ENCODE peak calls at places on chromosome 19, in eight cellular contexts. One of them, this sample, is unnamed.

GRCh38 chr19:19098084-19098702 is 34.4 kb downstream of the SLC25A42 start:
- DNase-seq in thoracic aorta: no peak
- DNase-seq in adrenal gland: no peak
- DNase-seq in SK-N-SH: no peak
- DNase-seq in CD8-positive, alpha-beta T cell: no peak
- DNase-seq in tibial artery: no peak
- DNase-seq in WERI-Rb-1: no peak
- DNase-seq in PC-3: peak
- DNase-seq in this sample: no peak

GRCh38 chr19:36182612-36183454 is 30.6 kb upstream of the COX7A1 start:
- DNase-seq in thoracic aorta: no peak
- DNase-seq in adrenal gland: no peak
- DNase-seq in SK-N-SH: no peak
- DNase-seq in CD8-positive, alpha-beta T cell: no peak
- DNase-seq in tibial artery: no peak
- DNase-seq in WERI-Rb-1: no peak
- DNase-seq in PC-3: peak
- DNase-seq in this sample: peak

GRCh38 chr19:17302391-17303166 is 646 bp downstream of the ABHD8 start:
- DNase-seq in thoracic aorta: no peak
- DNase-seq in adrenal gland: no peak
- DNase-seq in SK-N-SH: no peak
- DNase-seq in CD8-positive, alpha-beta T cell: no peak
- DNase-seq in tibial artery: no peak
- DNase-seq in WERI-Rb-1: no peak
- DNase-seq in PC-3: peak
- DNase-seq in this sample: no peak

GRCh38 chr19:40612831-40613668 is 11.9 kb downstream of the LTBP4 start:
- DNase-seq in thoracic aorta: no peak
- DNase-seq in adrenal gland: peak
- DNase-seq in SK-N-SH: peak
- DNase-seq in CD8-positive, alpha-beta T cell: peak
- DNase-seq in tibial artery: no peak
- DNase-seq in WERI-Rb-1: no peak
- DNase-seq in PC-3: no peak
- DNase-seq in this sample: no peak

GRCh38 chr19:32676186-32676894 is 692 bp downstream of the RGS9BP start:
- DNase-seq in thoracic aorta: no peak
- DNase-seq in adrenal gland: peak
- DNase-seq in SK-N-SH: peak
- DNase-seq in CD8-positive, alpha-beta T cell: no peak
- DNase-seq in tibial artery: no peak
- DNase-seq in WERI-Rb-1: peak
- DNase-seq in PC-3: no peak
- DNase-seq in this sample: no peak

GRCh38 chr19:47226426-47227346 is 4.3 kb downstream of the BBC3 start:
- DNase-seq in thoracic aorta: peak
- DNase-seq in adrenal gland: peak
- DNase-seq in SK-N-SH: peak
- DNase-seq in CD8-positive, alpha-beta T cell: peak
- DNase-seq in tibial artery: peak
- DNase-seq in WERI-Rb-1: peak
- DNase-seq in PC-3: peak
- DNase-seq in this sample: no peak

GRCh38 chr19:1259206-1259872 is 9.8 kb upstream of the CIRBP start:
- DNase-seq in thoracic aorta: no peak
- DNase-seq in adrenal gland: peak
- DNase-seq in SK-N-SH: peak
- DNase-seq in CD8-positive, alpha-beta T cell: peak
- DNase-seq in tibial artery: peak
- DNase-seq in WERI-Rb-1: peak
- DNase-seq in PC-3: peak
- DNase-seq in this sample: no peak

GRCh38 chr19:5801796-5802616 is 2.9 kb upstream of the NRTN start:
- DNase-seq in thoracic aorta: no peak
- DNase-seq in adrenal gland: no peak
- DNase-seq in SK-N-SH: peak
- DNase-seq in CD8-positive, alpha-beta T cell: no peak
- DNase-seq in tibial artery: no peak
- DNase-seq in WERI-Rb-1: no peak
- DNase-seq in PC-3: no peak
- DNase-seq in this sample: no peak

GRCh38 chr19:48147597-48148175 is 22.5 kb downstream of the LIG1 start:
- DNase-seq in thoracic aorta: no peak
- DNase-seq in adrenal gland: no peak
- DNase-seq in SK-N-SH: no peak
- DNase-seq in CD8-positive, alpha-beta T cell: no peak
- DNase-seq in tibial artery: no peak
- DNase-seq in WERI-Rb-1: peak
- DNase-seq in PC-3: no peak
- DNase-seq in this sample: no peak

GRCh38 chr19:5691930-5692784 is 2.1 kb downstream of the RPL36 start:
- DNase-seq in thoracic aorta: no peak
- DNase-seq in adrenal gland: no peak
- DNase-seq in SK-N-SH: peak
- DNase-seq in CD8-positive, alpha-beta T cell: no peak
- DNase-seq in tibial artery: no peak
- DNase-seq in WERI-Rb-1: no peak
- DNase-seq in PC-3: no peak
- DNase-seq in this sample: no peak

GRCh38 chr19:29117926-29118325 is 95.0 kb downstream of the UQCRFS1 start:
- DNase-seq in thoracic aorta: no peak
- DNase-seq in adrenal gland: no peak
- DNase-seq in SK-N-SH: no peak
- DNase-seq in CD8-positive, alpha-beta T cell: no peak
- DNase-seq in tibial artery: peak
- DNase-seq in WERI-Rb-1: no peak
- DNase-seq in PC-3: no peak
- DNase-seq in this sample: no peak

GRCh38 chr19:2239173-2239572 is 2.5 kb downstream of the SF3A2 start:
- DNase-seq in thoracic aorta: no peak
- DNase-seq in adrenal gland: no peak
- DNase-seq in SK-N-SH: no peak
- DNase-seq in CD8-positive, alpha-beta T cell: no peak
- DNase-seq in tibial artery: no peak
- DNase-seq in WERI-Rb-1: no peak
- DNase-seq in PC-3: no peak
- DNase-seq in this sample: no peak

GRCh38 chr19:33946535-33947323 is 150.1 kb downstream of the KCTD15 start:
- DNase-seq in thoracic aorta: no peak
- DNase-seq in adrenal gland: no peak
- DNase-seq in SK-N-SH: no peak
- DNase-seq in CD8-positive, alpha-beta T cell: no peak
- DNase-seq in tibial artery: peak
- DNase-seq in WERI-Rb-1: peak
- DNase-seq in PC-3: no peak
- DNase-seq in this sample: no peak

GRCh38 chr19:35447870-35448492 is at the start of gene FFAR2:
- DNase-seq in thoracic aorta: no peak
- DNase-seq in adrenal gland: no peak
- DNase-seq in SK-N-SH: no peak
- DNase-seq in CD8-positive, alpha-beta T cell: no peak
- DNase-seq in tibial artery: no peak
- DNase-seq in WERI-Rb-1: no peak
- DNase-seq in PC-3: no peak
- DNase-seq in this sample: no peak

GRCh38 chr19:35556025-35556590 is 7.3 kb downstream of the ATP4A start:
- DNase-seq in thoracic aorta: no peak
- DNase-seq in adrenal gland: no peak
- DNase-seq in SK-N-SH: no peak
- DNase-seq in CD8-positive, alpha-beta T cell: no peak
- DNase-seq in tibial artery: no peak
- DNase-seq in WERI-Rb-1: no peak
- DNase-seq in PC-3: no peak
- DNase-seq in this sample: no peak

GRCh38 chr19:49233163-49233562 is 75.6 kb downstream of the TRPM4 start:
- DNase-seq in thoracic aorta: no peak
- DNase-seq in adrenal gland: no peak
- DNase-seq in SK-N-SH: no peak
- DNase-seq in CD8-positive, alpha-beta T cell: no peak
- DNase-seq in tibial artery: no peak
- DNase-seq in WERI-Rb-1: no peak
- DNase-seq in PC-3: no peak
- DNase-seq in this sample: no peak

GRCh38 chr19:49231389-49231788 is 73.8 kb downstream of the TRPM4 start:
- DNase-seq in thoracic aorta: no peak
- DNase-seq in adrenal gland: no peak
- DNase-seq in SK-N-SH: no peak
- DNase-seq in CD8-positive, alpha-beta T cell: no peak
- DNase-seq in tibial artery: no peak
- DNase-seq in WERI-Rb-1: no peak
- DNase-seq in PC-3: no peak
- DNase-seq in this sample: no peak

GRCh38 chr19:49229416-49229815 is 71.8 kb downstream of the TRPM4 start:
- DNase-seq in thoracic aorta: no peak
- DNase-seq in adrenal gland: no peak
- DNase-seq in SK-N-SH: no peak
- DNase-seq in CD8-positive, alpha-beta T cell: no peak
- DNase-seq in tibial artery: no peak
- DNase-seq in WERI-Rb-1: no peak
- DNase-seq in PC-3: no peak
- DNase-seq in this sample: no peak

DNA sequence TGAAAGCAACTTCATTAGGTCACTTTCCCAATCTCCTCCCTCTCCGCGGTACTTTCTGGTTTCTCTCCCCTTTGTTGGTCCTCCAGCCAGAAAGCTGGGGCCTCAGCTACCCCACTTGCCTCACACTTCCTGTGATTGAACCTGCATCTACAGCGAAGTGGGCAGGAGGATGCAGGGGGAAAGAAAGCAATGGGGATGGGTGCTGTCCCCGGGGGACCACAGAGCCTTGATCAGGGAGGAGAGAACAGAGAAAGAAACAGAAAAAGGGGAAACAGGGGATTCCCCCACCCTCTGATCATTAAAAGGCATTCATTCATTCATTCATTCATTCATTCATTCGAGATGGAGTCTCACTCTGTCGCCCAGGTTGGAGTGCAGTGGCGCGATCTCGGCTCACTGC is 74.2 kb downstream of the TRPM4 start:
- DNase-seq in thoracic aorta: no peak
- DNase-seq in adrenal gland: no peak
- DNase-seq in SK-N-SH: no peak
- DNase-seq in CD8-positive, alpha-beta T cell: no peak
- DNase-seq in tibial artery: no peak
- DNase-seq in WERI-Rb-1: no peak
- DNase-seq in PC-3: no peak
- DNase-seq in this sample: no peak
- H3K4me3 ChIP-seq in thoracic aorta: no peak
- H3K4me3 ChIP-seq in adrenal gland: no peak
- H3K4me3 ChIP-seq in SK-N-SH: no peak
- H3K4me3 ChIP-seq in CD8-positive, alpha-beta T cell: no peak
- H3K4me3 ChIP-seq in tibial artery: no peak
- H3K4me3 ChIP-seq in WERI-Rb-1: no peak
- H3K4me3 ChIP-seq in PC-3: no peak
- H3K4me3 ChIP-seq in this sample: no peak

GRCh38 chr19:4206818-4207484 is 22.4 kb upstream of the EBI3 start:
- DNase-seq in thoracic aorta: no peak
- DNase-seq in adrenal gland: no peak
- DNase-seq in SK-N-SH: no peak
- DNase-seq in CD8-positive, alpha-beta T cell: no peak
- DNase-seq in tibial artery: no peak
- DNase-seq in WERI-Rb-1: peak
- DNase-seq in PC-3: no peak
- DNase-seq in this sample: no peak
- TF ChIP-seq CTCF in thoracic aorta: no peak
- TF ChIP-seq CTCF in adrenal gland: no peak
- TF ChIP-seq CTCF in SK-N-SH: peak
- TF ChIP-seq CTCF in CD8-positive, alpha-beta T cell: no peak
- TF ChIP-seq CTCF in tibial artery: no peak
- TF ChIP-seq CTCF in WERI-Rb-1: peak
- TF ChIP-seq CTCF in PC-3: peak
- TF ChIP-seq CTCF in this sample: no peak

GRCh38 chr19:13866463-13867046 is 10.4 kb upstream of the NANOS3 start:
- DNase-seq in thoracic aorta: no peak
- DNase-seq in adrenal gland: no peak
- DNase-seq in SK-N-SH: no peak
- DNase-seq in CD8-positive, alpha-beta T cell: no peak
- DNase-seq in tibial artery: no peak
- DNase-seq in WERI-Rb-1: no peak
- DNase-seq in PC-3: no peak
- DNase-seq in this sample: no peak
- H3K4me3 ChIP-seq in thoracic aorta: peak
- H3K4me3 ChIP-seq in adrenal gland: no peak
- H3K4me3 ChIP-seq in SK-N-SH: peak
- H3K4me3 ChIP-seq in CD8-positive, alpha-beta T cell: peak
- H3K4me3 ChIP-seq in tibial artery: peak
- H3K4me3 ChIP-seq in WERI-Rb-1: peak
- H3K4me3 ChIP-seq in PC-3: peak
- H3K4me3 ChIP-seq in this sample: peak

DNA sequence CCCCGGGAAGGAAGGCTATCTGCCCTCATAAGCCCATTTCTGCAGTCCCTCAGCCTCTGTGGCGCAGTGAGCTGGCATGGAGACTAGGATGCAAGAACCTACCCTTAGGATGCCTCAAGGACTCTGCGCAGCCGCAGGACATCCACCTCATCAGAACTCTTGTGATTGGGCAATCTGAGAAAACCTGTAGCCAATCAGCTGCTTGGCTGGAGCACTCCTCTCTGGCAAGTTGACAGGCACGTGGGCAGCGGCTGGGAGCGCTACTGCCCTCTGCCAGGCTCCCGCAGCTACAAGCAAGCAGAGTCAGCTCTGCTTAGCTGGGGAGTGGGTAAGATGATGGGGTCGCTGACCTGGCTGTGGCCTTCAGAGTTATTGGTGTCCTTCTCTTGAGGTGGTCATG is 1.5 kb upstream of the ECSIT start:
- DNase-seq in thoracic aorta: peak
- DNase-seq in adrenal gland: peak
- DNase-seq in SK-N-SH: peak
- DNase-seq in CD8-positive, alpha-beta T cell: no peak
- DNase-seq in tibial artery: peak
- DNase-seq in WERI-Rb-1: peak
- DNase-seq in PC-3: peak
- DNase-seq in this sample: no peak
- TF ChIP-seq CTCF in thoracic aorta: no peak
- TF ChIP-seq CTCF in adrenal gland: peak
- TF ChIP-seq CTCF in SK-N-SH: peak
- TF ChIP-seq CTCF in CD8-positive, alpha-beta T cell: no peak
- TF ChIP-seq CTCF in tibial artery: no peak
- TF ChIP-seq CTCF in WERI-Rb-1: peak
- TF ChIP-seq CTCF in PC-3: peak
- TF ChIP-seq CTCF in this sample: peak